ENCODE peak calls at places on chromosomes 6 and 20, in nine cellular contexts. One of them, this sample, is unnamed.

GRCh38 chr6:159832941-159833340 is 32.9 kb downstream of the PNLDC1 start:
- DNase-seq in effector memory CD4-positive, alpha-beta T cell: no peak
- DNase-seq in Panc1: no peak
- DNase-seq in kidney: no peak
- DNase-seq in PC-3: no peak
- DNase-seq in GM23248: no peak
- DNase-seq in AG04450: no peak
- DNase-seq in GM23338: no peak
- DNase-seq in CD8-positive, alpha-beta T cell: no peak
- DNase-seq in this sample: no peak

GRCh38 chr20:59576216-59576953 is 28.0 kb upstream of the PHACTR3 start:
- DNase-seq in PC-3: no peak
- DNase-seq in CD8-positive, alpha-beta T cell: no peak
- DNase-seq in kidney: no peak
- DNase-seq in GM23248: no peak
- DNase-seq in GM23338: peak
- DNase-seq in effector memory CD4-positive, alpha-beta T cell: no peak
- DNase-seq in AG04450: no peak
- DNase-seq in Panc1: no peak
- DNase-seq in this sample: no peak

GRCh38 chr6:137430954-137431353 is 63.2 kb downstream of the OLIG3 start:
- DNase-seq in GM23338: no peak
- DNase-seq in PC-3: no peak
- DNase-seq in CD8-positive, alpha-beta T cell: no peak
- DNase-seq in GM23248: no peak
- DNase-seq in AG04450: no peak
- DNase-seq in effector memory CD4-positive, alpha-beta T cell: no peak
- DNase-seq in kidney: no peak
- DNase-seq in Panc1: no peak
- DNase-seq in this sample: no peak

GRCh38 chr6:62891065-62891647 is 320.1 kb upstream of the FKBP1C start:
- DNase-seq in AG04450: no peak
- DNase-seq in CD8-positive, alpha-beta T cell: no peak
- DNase-seq in GM23338: peak
- DNase-seq in PC-3: peak
- DNase-seq in Panc1: no peak
- DNase-seq in kidney: no peak
- DNase-seq in effector memory CD4-positive, alpha-beta T cell: no peak
- DNase-seq in GM23248: peak
- DNase-seq in this sample: no peak

GRCh38 chr20:48858075-48858790 is 30.4 kb upstream of the PREX1 start:
- DNase-seq in kidney: no peak
- DNase-seq in effector memory CD4-positive, alpha-beta T cell: no peak
- DNase-seq in AG04450: no peak
- DNase-seq in GM23248: no peak
- DNase-seq in GM23338: no peak
- DNase-seq in CD8-positive, alpha-beta T cell: no peak
- DNase-seq in Panc1: no peak
- DNase-seq in PC-3: no peak
- DNase-seq in this sample: no peak

GRCh38 chr20:54228841-54229240 is 21.0 kb downstream of the PFDN4 start:
- DNase-seq in GM23338: no peak
- DNase-seq in PC-3: peak
- DNase-seq in kidney: no peak
- DNase-seq in CD8-positive, alpha-beta T cell: no peak
- DNase-seq in AG04450: no peak
- DNase-seq in effector memory CD4-positive, alpha-beta T cell: no peak
- DNase-seq in GM23248: peak
- DNase-seq in Panc1: no peak
- DNase-seq in this sample: no peak

GRCh38 chr6:91299544-91300491 is 712.9 kb upstream of the MAP3K7 start:
- DNase-seq in AG04450: peak
- DNase-seq in kidney: no peak
- DNase-seq in GM23338: peak
- DNase-seq in CD8-positive, alpha-beta T cell: no peak
- DNase-seq in GM23248: no peak
- DNase-seq in effector memory CD4-positive, alpha-beta T cell: no peak
- DNase-seq in Panc1: no peak
- DNase-seq in PC-3: peak
- DNase-seq in this sample: peak

GRCh38 chr6:134534708-134535149 is 216.8 kb upstream of the SGK1 start:
- DNase-seq in AG04450: no peak
- DNase-seq in CD8-positive, alpha-beta T cell: no peak
- DNase-seq in PC-3: peak
- DNase-seq in effector memory CD4-positive, alpha-beta T cell: no peak
- DNase-seq in Panc1: no peak
- DNase-seq in GM23248: peak
- DNase-seq in GM23338: no peak
- DNase-seq in kidney: no peak
- DNase-seq in this sample: no peak

GRCh38 chr6:78629154-78629721 is 238.1 kb upstream of the IRAK1BP1 start:
- DNase-seq in GM23248: peak
- DNase-seq in effector memory CD4-positive, alpha-beta T cell: no peak
- DNase-seq in AG04450: no peak
- DNase-seq in PC-3: no peak
- DNase-seq in kidney: peak
- DNase-seq in GM23338: peak
- DNase-seq in CD8-positive, alpha-beta T cell: no peak
- DNase-seq in Panc1: no peak
- DNase-seq in this sample: no peak

GRCh38 chr6:579339-579738 is 77.6 kb downstream of the HUS1B start:
- DNase-seq in effector memory CD4-positive, alpha-beta T cell: no peak
- DNase-seq in CD8-positive, alpha-beta T cell: no peak
- DNase-seq in GM23248: peak
- DNase-seq in PC-3: peak
- DNase-seq in Panc1: no peak
- DNase-seq in AG04450: no peak
- DNase-seq in kidney: no peak
- DNase-seq in GM23338: no peak
- DNase-seq in this sample: no peak

GRCh38 chr6:143542915-143543314 is 31.4 kb upstream of the FUCA2 start:
- DNase-seq in effector memory CD4-positive, alpha-beta T cell: no peak
- DNase-seq in AG04450: no peak
- DNase-seq in kidney: no peak
- DNase-seq in CD8-positive, alpha-beta T cell: no peak
- DNase-seq in Panc1: no peak
- DNase-seq in GM23338: no peak
- DNase-seq in PC-3: peak
- DNase-seq in GM23248: peak
- DNase-seq in this sample: no peak

GRCh38 chr20:7010584-7010983 is 243.1 kb downstream of the BMP2 start:
- DNase-seq in effector memory CD4-positive, alpha-beta T cell: no peak
- DNase-seq in GM23338: no peak
- DNase-seq in CD8-positive, alpha-beta T cell: no peak
- DNase-seq in Panc1: no peak
- DNase-seq in AG04450: no peak
- DNase-seq in GM23248: peak
- DNase-seq in PC-3: no peak
- DNase-seq in kidney: no peak
- DNase-seq in this sample: no peak

GRCh38 chr6:35049885-35050284 is 91.3 kb downstream of the TCP11 start:
- DNase-seq in AG04450: peak
- DNase-seq in kidney: no peak
- DNase-seq in Panc1: no peak
- DNase-seq in CD8-positive, alpha-beta T cell: no peak
- DNase-seq in PC-3: no peak
- DNase-seq in GM23248: peak
- DNase-seq in GM23338: no peak
- DNase-seq in effector memory CD4-positive, alpha-beta T cell: no peak
- DNase-seq in this sample: no peak

GRCh38 chr20:50470249-50470858 is 39.8 kb upstream of the PTPN1 start:
- DNase-seq in kidney: no peak
- DNase-seq in effector memory CD4-positive, alpha-beta T cell: no peak
- DNase-seq in Panc1: no peak
- DNase-seq in AG04450: no peak
- DNase-seq in CD8-positive, alpha-beta T cell: no peak
- DNase-seq in GM23338: no peak
- DNase-seq in GM23248: peak
- DNase-seq in PC-3: no peak
- DNase-seq in this sample: no peak

DNA sequence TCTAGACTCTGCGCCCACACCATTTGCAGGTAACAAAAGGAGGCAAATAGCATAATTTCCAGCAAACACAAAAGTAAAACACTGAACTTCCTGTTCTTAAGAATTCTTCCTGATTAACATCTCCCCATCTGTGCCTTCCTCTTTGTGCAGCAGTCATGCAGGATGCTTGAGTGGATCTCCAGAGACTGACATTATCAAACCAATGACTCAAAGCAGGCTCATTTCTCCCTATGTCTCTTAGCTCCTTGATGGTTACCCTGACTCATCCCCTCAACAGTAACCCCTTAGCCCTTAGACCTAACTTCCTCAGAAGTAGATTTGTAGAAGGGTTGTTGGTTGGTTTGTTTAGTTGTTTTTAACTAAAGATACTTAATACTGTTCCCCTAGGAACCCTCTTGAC is 137.0 kb upstream of the RIN2 start:
- DNase-seq in GM23338: no peak
- DNase-seq in AG04450: no peak
- DNase-seq in PC-3: peak
- DNase-seq in GM23248: peak
- DNase-seq in kidney: no peak
- DNase-seq in CD8-positive, alpha-beta T cell: no peak
- DNase-seq in Panc1: no peak
- DNase-seq in effector memory CD4-positive, alpha-beta T cell: no peak
- DNase-seq in this sample: no peak
- H3K27ac ChIP-seq in GM23338: peak
- H3K27ac ChIP-seq in AG04450: no peak
- H3K27ac ChIP-seq in PC-3: no peak
- H3K27ac ChIP-seq in GM23248: no peak
- H3K27ac ChIP-seq in kidney: no peak
- H3K27ac ChIP-seq in CD8-positive, alpha-beta T cell: no peak
- H3K27ac ChIP-seq in Panc1: no peak
- H3K27ac ChIP-seq in effector memory CD4-positive, alpha-beta T cell: no peak
- H3K27ac ChIP-seq in this sample: no peak

GRCh38 chr20:13772529-13772928 is 12.2 kb downstream of the ESF1 start:
- DNase-seq in AG04450: no peak
- DNase-seq in effector memory CD4-positive, alpha-beta T cell: no peak
- DNase-seq in GM23248: peak
- DNase-seq in Panc1: no peak
- DNase-seq in CD8-positive, alpha-beta T cell: no peak
- DNase-seq in GM23338: no peak
- DNase-seq in PC-3: peak
- DNase-seq in kidney: no peak
- DNase-seq in this sample: no peak
- H3K4me3 ChIP-seq in AG04450: no peak
- H3K4me3 ChIP-seq in effector memory CD4-positive, alpha-beta T cell: no peak
- H3K4me3 ChIP-seq in GM23248: no peak
- H3K4me3 ChIP-seq in Panc1: no peak
- H3K4me3 ChIP-seq in CD8-positive, alpha-beta T cell: no peak
- H3K4me3 ChIP-seq in GM23338: no peak
- H3K4me3 ChIP-seq in PC-3: no peak
- H3K4me3 ChIP-seq in kidney: no peak
- H3K4me3 ChIP-seq in this sample: no peak

DNA sequence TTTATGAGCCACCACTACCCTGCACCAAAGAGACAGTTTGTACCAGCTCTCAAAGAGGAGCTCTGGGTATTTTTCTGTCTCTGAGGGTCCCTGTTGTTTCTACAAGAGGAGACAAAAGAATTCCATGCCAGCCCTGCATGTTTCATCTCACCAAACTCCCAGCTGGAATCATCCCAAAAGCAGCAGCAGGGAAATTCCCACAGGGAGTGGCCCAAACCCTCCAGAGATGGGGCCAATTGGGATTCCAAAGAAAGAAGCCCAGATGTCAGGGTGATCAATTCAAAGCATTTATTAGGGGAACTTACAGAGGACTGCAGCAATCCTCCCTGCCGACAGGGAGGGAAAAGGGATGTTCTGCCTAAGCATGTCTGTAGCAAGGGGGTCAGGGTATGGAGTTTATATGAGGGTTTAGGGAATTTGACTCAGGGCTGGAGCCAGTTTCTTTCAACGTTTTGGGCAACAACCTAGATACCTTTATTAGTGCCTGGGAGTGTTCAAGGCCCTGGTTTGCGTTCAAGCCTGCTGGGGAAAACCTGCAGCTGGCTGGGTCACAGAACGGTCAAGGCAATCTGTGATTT is 47.2 kb downstream of the MUC22 start:
- DNase-seq in effector memory CD4-positive, alpha-beta T cell: no peak
- DNase-seq in Panc1: no peak
- DNase-seq in GM23338: peak
- DNase-seq in PC-3: peak
- DNase-seq in CD8-positive, alpha-beta T cell: no peak
- DNase-seq in kidney: no peak
- DNase-seq in GM23248: peak
- DNase-seq in AG04450: no peak
- DNase-seq in this sample: no peak
- H3K27ac ChIP-seq in effector memory CD4-positive, alpha-beta T cell: no peak
- H3K27ac ChIP-seq in Panc1: no peak
- H3K27ac ChIP-seq in GM23338: no peak
- H3K27ac ChIP-seq in PC-3: peak
- H3K27ac ChIP-seq in CD8-positive, alpha-beta T cell: no peak
- H3K27ac ChIP-seq in kidney: no peak
- H3K27ac ChIP-seq in GM23248: peak
- H3K27ac ChIP-seq in AG04450: peak
- H3K27ac ChIP-seq in this sample: no peak

GRCh38 chr20:17960927-17961599 is 7.5 kb downstream of the SNX5 start:
- DNase-seq in GM23338: no peak
- DNase-seq in AG04450: peak
- DNase-seq in kidney: no peak
- DNase-seq in PC-3: no peak
- DNase-seq in GM23248: peak
- DNase-seq in CD8-positive, alpha-beta T cell: no peak
- DNase-seq in effector memory CD4-positive, alpha-beta T cell: no peak
- DNase-seq in Panc1: no peak
- DNase-seq in this sample: no peak

GRCh38 chr20:17959257-17959627 is 9.4 kb downstream of the SNX5 start:
- DNase-seq in CD8-positive, alpha-beta T cell: no peak
- DNase-seq in AG04450: no peak
- DNase-seq in effector memory CD4-positive, alpha-beta T cell: no peak
- DNase-seq in Panc1: no peak
- DNase-seq in kidney: no peak
- DNase-seq in PC-3: no peak
- DNase-seq in GM23338: no peak
- DNase-seq in GM23248: no peak
- DNase-seq in this sample: no peak

GRCh38 chr20:17963114-17963897 is 5.3 kb downstream of the SNX5 start:
- DNase-seq in kidney: no peak
- DNase-seq in PC-3: no peak
- DNase-seq in CD8-positive, alpha-beta T cell: no peak
- DNase-seq in AG04450: no peak
- DNase-seq in GM23248: no peak
- DNase-seq in GM23338: no peak
- DNase-seq in effector memory CD4-positive, alpha-beta T cell: no peak
- DNase-seq in Panc1: no peak
- DNase-seq in this sample: no peak

GRCh38 chr20:17964073-17964472 is 4.5 kb downstream of the SNX5 start:
- DNase-seq in PC-3: no peak
- DNase-seq in Panc1: no peak
- DNase-seq in CD8-positive, alpha-beta T cell: no peak
- DNase-seq in GM23248: no peak
- DNase-seq in GM23338: no peak
- DNase-seq in effector memory CD4-positive, alpha-beta T cell: no peak
- DNase-seq in kidney: no peak
- DNase-seq in AG04450: no peak
- DNase-seq in this sample: no peak

DNA sequence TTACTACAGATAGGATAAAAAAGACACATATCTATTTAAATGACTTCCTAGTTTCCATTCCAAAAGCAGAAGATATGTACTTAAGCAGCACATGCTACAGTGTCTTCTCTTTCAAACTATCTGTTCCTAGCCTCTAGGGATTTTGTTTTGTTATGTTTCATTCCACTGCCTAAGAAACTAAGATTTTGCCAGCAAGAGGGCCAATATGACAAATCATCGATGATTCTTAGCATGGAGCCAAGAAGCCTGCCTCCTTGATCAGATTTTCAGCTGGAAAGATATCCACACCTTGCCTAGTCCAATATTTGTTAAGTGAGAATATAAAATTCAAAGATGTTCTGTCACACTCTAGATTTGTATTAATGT is 7.0 kb downstream of the SNX5 start:
- DNase-seq in AG04450: no peak
- DNase-seq in kidney: no peak
- DNase-seq in GM23248: peak
- DNase-seq in GM23338: no peak
- DNase-seq in PC-3: no peak
- DNase-seq in effector memory CD4-positive, alpha-beta T cell: no peak
- DNase-seq in Panc1: no peak
- DNase-seq in CD8-positive, alpha-beta T cell: no peak
- DNase-seq in this sample: no peak
- H3K4me3 ChIP-seq in AG04450: no peak
- H3K4me3 ChIP-seq in kidney: no peak
- H3K4me3 ChIP-seq in GM23248: peak
- H3K4me3 ChIP-seq in GM23338: peak
- H3K4me3 ChIP-seq in PC-3: no peak
- H3K4me3 ChIP-seq in effector memory CD4-positive, alpha-beta T cell: no peak
- H3K4me3 ChIP-seq in Panc1: no peak
- H3K4me3 ChIP-seq in CD8-positive, alpha-beta T cell: no peak
- H3K4me3 ChIP-seq in this sample: no peak